ENCODE peak calls at places on chromosomes 13 and 19, in seven cellular contexts. One of them, this sample, is unnamed.

GRCh38 chr19:18424122-18424889 is 5.1 kb downstream of the SSBP4 start:
- DNase-seq in transverse colon: no peak
- DNase-seq in suprapubic skin: no peak
- DNase-seq in tibial nerve: no peak
- DNase-seq in cardiac muscle cell: no peak
- DNase-seq in Peyer's patch: no peak
- DNase-seq in lower lobe of right lung: no peak
- DNase-seq in this sample: no peak

GRCh38 chr19:56324425-56324824 is 9.8 kb upstream of the ZSCAN5A start:
- DNase-seq in transverse colon: no peak
- DNase-seq in suprapubic skin: no peak
- DNase-seq in tibial nerve: no peak
- DNase-seq in cardiac muscle cell: no peak
- DNase-seq in Peyer's patch: no peak
- DNase-seq in lower lobe of right lung: no peak
- DNase-seq in this sample: no peak

GRCh38 chr19:48152552-48152951 is 17.6 kb downstream of the LIG1 start:
- DNase-seq in transverse colon: peak; percentile 64
- DNase-seq in suprapubic skin: no peak
- DNase-seq in tibial nerve: peak; percentile 54
- DNase-seq in cardiac muscle cell: peak; percentile 68
- DNase-seq in Peyer's patch: peak; percentile 91
- DNase-seq in lower lobe of right lung: no peak
- DNase-seq in this sample: no peak

GRCh38 chr13:23969672-23970071 is 72.4 kb upstream of the C1QTNF9B start:
- DNase-seq in transverse colon: no peak
- DNase-seq in suprapubic skin: no peak
- DNase-seq in tibial nerve: no peak
- DNase-seq in cardiac muscle cell: peak; percentile 86
- DNase-seq in Peyer's patch: no peak
- DNase-seq in lower lobe of right lung: no peak
- DNase-seq in this sample: no peak

GRCh38 chr19:46495789-46496099 is at the start of gene PNMA8B:
- DNase-seq in transverse colon: no peak
- DNase-seq in suprapubic skin: no peak
- DNase-seq in tibial nerve: no peak
- DNase-seq in cardiac muscle cell: peak; percentile 71
- DNase-seq in Peyer's patch: peak; percentile 48
- DNase-seq in lower lobe of right lung: peak; percentile 56
- DNase-seq in this sample: peak; percentile 60

GRCh38 chr13:69199664-69200063 is 908.0 kb upstream of the ATXN8OS start:
- DNase-seq in transverse colon: no peak
- DNase-seq in suprapubic skin: no peak
- DNase-seq in tibial nerve: no peak
- DNase-seq in cardiac muscle cell: no peak
- DNase-seq in Peyer's patch: no peak
- DNase-seq in lower lobe of right lung: no peak
- DNase-seq in this sample: no peak

GRCh38 chr19:7515091-7515470 is 822 bp upstream of the ZNF358 start:
- DNase-seq in transverse colon: peak; percentile 54
- DNase-seq in suprapubic skin: no peak
- DNase-seq in tibial nerve: no peak
- DNase-seq in cardiac muscle cell: no peak
- DNase-seq in Peyer's patch: peak; percentile 70
- DNase-seq in lower lobe of right lung: no peak
- DNase-seq in this sample: no peak

GRCh38 chr13:113955235-113955634 is 18.6 kb downstream of the C13orf46 start:
- DNase-seq in transverse colon: no peak
- DNase-seq in suprapubic skin: no peak
- DNase-seq in tibial nerve: no peak
- DNase-seq in cardiac muscle cell: no peak
- DNase-seq in Peyer's patch: no peak
- DNase-seq in lower lobe of right lung: peak; percentile 30
- DNase-seq in this sample: no peak

GRCh38 chr19:38277549-38277948 is 13.2 kb downstream of the SPINT2 start:
- DNase-seq in transverse colon: no peak
- DNase-seq in suprapubic skin: no peak
- DNase-seq in tibial nerve: no peak
- DNase-seq in cardiac muscle cell: peak; percentile 56
- DNase-seq in Peyer's patch: no peak
- DNase-seq in lower lobe of right lung: no peak
- DNase-seq in this sample: no peak

GRCh38 chr13:32581177-32581786 is 5.0 kb upstream of the PDS5B start:
- DNase-seq in transverse colon: no peak
- DNase-seq in suprapubic skin: no peak
- DNase-seq in tibial nerve: no peak
- DNase-seq in cardiac muscle cell: peak; percentile 63
- DNase-seq in Peyer's patch: no peak
- DNase-seq in lower lobe of right lung: no peak
- DNase-seq in this sample: no peak

GRCh38 chr19:12159773-12160414 is 3.0 kb upstream of the ZNF136 start:
- DNase-seq in transverse colon: no peak
- DNase-seq in suprapubic skin: no peak
- DNase-seq in tibial nerve: no peak
- DNase-seq in cardiac muscle cell: no peak
- DNase-seq in Peyer's patch: no peak
- DNase-seq in lower lobe of right lung: no peak
- DNase-seq in this sample: no peak

GRCh38 chr13:59269476-59269875 is 894.3 kb downstream of the DIAPH3 start:
- DNase-seq in transverse colon: no peak
- DNase-seq in suprapubic skin: no peak
- DNase-seq in tibial nerve: no peak
- DNase-seq in cardiac muscle cell: peak; percentile 77
- DNase-seq in Peyer's patch: no peak
- DNase-seq in lower lobe of right lung: no peak
- DNase-seq in this sample: no peak

GRCh38 chr13:111251646-111252448 is 68.6 kb upstream of the TEX29 start:
- DNase-seq in transverse colon: no peak
- DNase-seq in suprapubic skin: no peak
- DNase-seq in tibial nerve: no peak
- DNase-seq in cardiac muscle cell: no peak
- DNase-seq in Peyer's patch: no peak
- DNase-seq in lower lobe of right lung: no peak
- DNase-seq in this sample: no peak

GRCh38 chr19:37468961-37469777 is at the start of gene ZNF570:
- DNase-seq in transverse colon: peak; percentile 91
- DNase-seq in suprapubic skin: peak; percentile 92
- DNase-seq in tibial nerve: peak; percentile 73
- DNase-seq in cardiac muscle cell: peak; percentile 94
- DNase-seq in Peyer's patch: peak; percentile 95
- DNase-seq in lower lobe of right lung: peak; percentile 93
- DNase-seq in this sample: peak; percentile 86

GRCh38 chr19:15331419-15332310 is 674 bp downstream of the BRD4 start:
- DNase-seq in transverse colon: peak; percentile 64
- DNase-seq in suprapubic skin: peak; percentile 78
- DNase-seq in tibial nerve: no peak
- DNase-seq in cardiac muscle cell: peak; percentile 63
- DNase-seq in Peyer's patch: peak; percentile 76
- DNase-seq in lower lobe of right lung: peak; percentile 71
- DNase-seq in this sample: no peak

GRCh38 chr13:77437267-77437666 is 98.2 kb upstream of the SCEL start:
- DNase-seq in transverse colon: no peak
- DNase-seq in suprapubic skin: no peak
- DNase-seq in tibial nerve: no peak
- DNase-seq in cardiac muscle cell: no peak
- DNase-seq in Peyer's patch: no peak
- DNase-seq in lower lobe of right lung: no peak
- DNase-seq in this sample: no peak

GRCh38 chr13:91618315-91618714 is 219.9 kb downstream of the GPC5 start:
- DNase-seq in transverse colon: no peak
- DNase-seq in suprapubic skin: no peak
- DNase-seq in tibial nerve: no peak
- DNase-seq in cardiac muscle cell: no peak
- DNase-seq in Peyer's patch: no peak
- DNase-seq in lower lobe of right lung: no peak
- DNase-seq in this sample: no peak

GRCh38 chr13:26695891-26696311 is 64.7 kb downstream of the GPR12 start:
- DNase-seq in transverse colon: no peak
- DNase-seq in suprapubic skin: no peak
- DNase-seq in tibial nerve: no peak
- DNase-seq in cardiac muscle cell: no peak
- DNase-seq in Peyer's patch: no peak
- DNase-seq in lower lobe of right lung: no peak
- DNase-seq in this sample: no peak

GRCh38 chr19:32296694-32297093 is 48.7 kb upstream of the ZNF507 start:
- DNase-seq in transverse colon: no peak
- DNase-seq in suprapubic skin: no peak
- DNase-seq in tibial nerve: no peak
- DNase-seq in cardiac muscle cell: peak; percentile 4
- DNase-seq in Peyer's patch: no peak
- DNase-seq in lower lobe of right lung: no peak
- DNase-seq in this sample: no peak

DNA sequence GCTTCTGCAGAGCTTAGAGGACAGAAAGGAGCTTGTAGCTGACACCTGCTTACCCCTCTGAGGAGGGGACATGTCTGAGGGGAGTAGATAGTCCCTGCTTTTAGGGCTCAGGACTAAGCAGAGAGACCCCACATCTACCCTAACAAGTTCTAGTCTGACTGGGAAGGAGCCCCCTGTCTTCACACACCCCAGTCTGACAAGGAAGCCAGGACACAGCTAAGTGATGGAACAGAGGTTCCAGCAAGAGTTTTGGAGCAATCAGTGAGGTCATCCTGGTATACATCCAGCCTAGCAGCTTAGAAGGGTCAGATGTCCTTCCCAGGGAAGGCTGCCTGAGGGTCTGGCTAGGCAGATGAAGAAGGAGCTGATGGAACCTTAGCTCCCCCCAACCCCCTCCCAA is 15.0 kb downstream of the PAF1 start:
- DNase-seq in transverse colon: no peak
- DNase-seq in suprapubic skin: no peak
- DNase-seq in tibial nerve: no peak
- DNase-seq in cardiac muscle cell: no peak
- DNase-seq in Peyer's patch: no peak
- DNase-seq in lower lobe of right lung: no peak
- DNase-seq in this sample: no peak
- H3K4me1 ChIP-seq in transverse colon: peaks cover 16% of the 10 kb centered on the region
- H3K4me1 ChIP-seq in suprapubic skin: peaks cover 29% of the 10 kb centered on the region
- H3K4me1 ChIP-seq in tibial nerve: peaks cover 28% of the 10 kb centered on the region
- H3K4me1 ChIP-seq in cardiac muscle cell: no peaks in the 10 kb centered on the region
- H3K4me1 ChIP-seq in Peyer's patch: no peaks in the 10 kb centered on the region
- H3K4me1 ChIP-seq in lower lobe of right lung: peaks cover 26% of the 10 kb centered on the region
- H3K4me1 ChIP-seq in this sample: no peaks in the 10 kb centered on the region

DNA sequence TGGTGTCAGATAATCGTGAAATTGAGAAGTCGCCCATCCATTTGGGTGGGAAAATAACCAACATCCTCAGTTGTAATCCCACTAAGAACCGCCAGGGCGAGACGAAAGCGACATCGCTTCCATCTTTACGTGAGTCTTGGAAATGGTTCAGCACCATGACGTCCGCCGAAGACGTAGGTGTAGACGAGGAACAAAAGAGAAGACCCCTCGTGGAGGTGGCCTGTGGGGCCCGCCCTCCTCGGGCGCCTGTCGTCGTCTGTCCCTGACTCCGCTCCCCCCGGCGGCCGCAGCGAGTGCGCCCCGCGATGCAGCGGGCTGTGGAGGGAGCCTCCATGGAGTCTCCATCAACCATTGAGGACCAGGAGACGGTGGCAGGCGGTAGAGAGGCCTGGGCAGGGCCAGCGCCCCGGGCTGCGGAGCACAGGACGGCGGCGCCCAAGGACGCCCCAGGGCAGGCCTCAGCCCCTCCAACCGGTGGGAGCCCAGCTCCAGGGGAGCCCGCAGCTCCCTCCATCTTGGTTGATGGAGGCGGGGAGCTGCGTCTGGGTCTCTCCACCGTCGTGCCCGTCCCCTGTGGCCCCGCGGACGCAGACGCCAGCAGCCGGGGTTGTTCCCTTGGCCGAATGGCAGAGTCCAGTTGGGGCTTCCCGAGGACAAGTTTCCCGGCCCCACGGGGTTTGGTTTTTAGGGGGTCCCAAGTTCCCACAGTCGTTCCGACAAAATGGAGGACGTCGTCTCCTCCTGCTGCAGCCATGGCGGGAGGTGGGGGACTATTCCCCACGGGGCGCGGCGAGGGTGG is 1.0 kb upstream of the ZMYM2 start:
- DNase-seq in transverse colon: peak; percentile 82
- DNase-seq in suprapubic skin: peak; percentile 89
- DNase-seq in tibial nerve: peak; percentile 69
- DNase-seq in cardiac muscle cell: peak; percentile 92
- DNase-seq in Peyer's patch: peak; percentile 93
- DNase-seq in lower lobe of right lung: peak; percentile 83
- DNase-seq in this sample: peak; percentile 61
- TF ChIP-seq CTCF in transverse colon: peak; percentile 78
- TF ChIP-seq CTCF in suprapubic skin: peak; percentile 77
- TF ChIP-seq CTCF in tibial nerve: peak; percentile 83
- TF ChIP-seq CTCF in cardiac muscle cell: peak; percentile 68
- TF ChIP-seq CTCF in Peyer's patch: peak; percentile 82
- TF ChIP-seq CTCF in lower lobe of right lung: peak; percentile 77
- TF ChIP-seq CTCF in this sample: peak; percentile 65

DNA sequence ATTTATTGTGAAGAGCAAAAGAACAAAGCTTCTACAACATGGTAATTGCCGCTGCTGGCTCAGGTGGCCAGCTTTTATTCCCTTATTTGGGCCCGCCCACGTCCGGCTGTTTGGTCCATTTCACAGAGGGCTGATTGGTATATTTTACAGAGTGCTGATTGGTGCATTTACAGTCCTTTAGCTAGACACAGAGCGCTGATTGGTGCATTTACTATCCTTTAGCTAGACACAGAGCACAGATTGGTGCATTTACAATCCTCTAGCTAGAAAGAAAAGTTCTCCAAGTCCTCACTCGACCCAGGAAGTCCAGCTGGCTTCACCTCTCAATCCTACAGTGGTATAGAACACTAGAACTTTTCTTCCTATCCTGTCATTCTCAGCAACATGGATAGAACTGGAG is 33.7 kb upstream of the FARP1 start:
- DNase-seq in transverse colon: no peak
- DNase-seq in suprapubic skin: no peak
- DNase-seq in tibial nerve: no peak
- DNase-seq in cardiac muscle cell: no peak
- DNase-seq in Peyer's patch: no peak
- DNase-seq in lower lobe of right lung: no peak
- DNase-seq in this sample: no peak
- H3K4me1 ChIP-seq in transverse colon: no peaks in the 10 kb centered on the region
- H3K4me1 ChIP-seq in suprapubic skin: no peaks in the 10 kb centered on the region
- H3K4me1 ChIP-seq in tibial nerve: no peaks in the 10 kb centered on the region
- H3K4me1 ChIP-seq in cardiac muscle cell: no peaks in the 10 kb centered on the region
- H3K4me1 ChIP-seq in Peyer's patch: no peaks in the 10 kb centered on the region
- H3K4me1 ChIP-seq in lower lobe of right lung: no peaks in the 10 kb centered on the region
- H3K4me1 ChIP-seq in this sample: no peaks in the 10 kb centered on the region

GRCh38 chr19:13807421-13808021 is 12.3 kb downstream of the ZSWIM4 start:
- DNase-seq in transverse colon: no peak
- DNase-seq in suprapubic skin: no peak
- DNase-seq in tibial nerve: no peak
- DNase-seq in cardiac muscle cell: no peak
- DNase-seq in Peyer's patch: no peak
- DNase-seq in lower lobe of right lung: no peak
- DNase-seq in this sample: no peak

GRCh38 chr19:13806728-13807127 is 11.5 kb downstream of the ZSWIM4 start:
- DNase-seq in transverse colon: no peak
- DNase-seq in suprapubic skin: no peak
- DNase-seq in tibial nerve: no peak
- DNase-seq in cardiac muscle cell: no peak
- DNase-seq in Peyer's patch: no peak
- DNase-seq in lower lobe of right lung: no peak
- DNase-seq in this sample: no peak

GRCh38 chr19:13808856-13809255 is 13.6 kb downstream of the ZSWIM4 start:
- DNase-seq in transverse colon: no peak
- DNase-seq in suprapubic skin: no peak
- DNase-seq in tibial nerve: no peak
- DNase-seq in cardiac muscle cell: no peak
- DNase-seq in Peyer's patch: no peak
- DNase-seq in lower lobe of right lung: no peak
- DNase-seq in this sample: peak; percentile 68

GRCh38 chr19:13803038-13803437 is 7.8 kb downstream of the ZSWIM4 start:
- DNase-seq in transverse colon: no peak
- DNase-seq in suprapubic skin: no peak
- DNase-seq in tibial nerve: no peak
- DNase-seq in cardiac muscle cell: no peak
- DNase-seq in Peyer's patch: no peak
- DNase-seq in lower lobe of right lung: peak; percentile 76
- DNase-seq in this sample: no peak

GRCh38 chr19:13804830-13805683 is 9.8 kb downstream of the ZSWIM4 start:
- DNase-seq in transverse colon: no peak
- DNase-seq in suprapubic skin: no peak
- DNase-seq in tibial nerve: no peak
- DNase-seq in cardiac muscle cell: no peak
- DNase-seq in Peyer's patch: no peak
- DNase-seq in lower lobe of right lung: peak; percentile 57
- DNase-seq in this sample: no peak
- TF ChIP-seq CTCF in transverse colon: peak; percentile 22
- TF ChIP-seq CTCF in suprapubic skin: no peak
- TF ChIP-seq CTCF in tibial nerve: peak; percentile 4
- TF ChIP-seq CTCF in cardiac muscle cell: peak; percentile 32
- TF ChIP-seq CTCF in Peyer's patch: peak; percentile 37
- TF ChIP-seq CTCF in lower lobe of right lung: peak; percentile 31
- TF ChIP-seq CTCF in this sample: no peak